ENCODE peak calls at places on chromosome 15, in five cellular contexts. P, R, X, M and L are unnamed samples.

GRCh38 chr15:29111705-29112281 is 157.8 kb downstream of the NSMCE3 start:
- DNase-seq in P (no peak), R (no peak), X (no peak), M (no peak), L (no peak)

GRCh38 chr15:65857718-65858402 is 11.4 kb upstream of the RAB11A start:
- DNase-seq in P (peak), R (no peak), X (no peak), M (no peak), L (no peak)

GRCh38 chr15:93948728-93949127 is 282.6 kb upstream of the MCTP2 start:
- DNase-seq in P (no peak), R (no peak), X (no peak), M (no peak), L (no peak)

GRCh38 chr15:25863067-25863967 is at the start of gene ATP10A:
- DNase-seq in P (peak), R (no peak), X (peak), M (peak), L (no peak)

GRCh38 chr15:90266061-90266431 is 574 bp downstream of the NGRN start:
- DNase-seq in P (peak), R (no peak), X (peak), M (no peak), L (peak)

GRCh38 chr15:89196994-89197393 is 24.4 kb downstream of the RLBP1 start:
- DNase-seq in P (no peak), R (no peak), X (no peak), M (no peak), L (no peak)

GRCh38 chr15:47715856-47716445 is 1.4 kb upstream of the SEMA6D start:
- DNase-seq in P (peak), R (peak), X (no peak), M (no peak), L (no peak)

GRCh38 chr15:82959423-82959822 is 6.9 kb upstream of the HOMER2 start:
- DNase-seq in P (no peak), R (no peak), X (no peak), M (no peak), L (no peak)

GRCh38 chr15:63605816-63606215 is 8.6 kb downstream of the FBXL22 start:
- DNase-seq in P (no peak), R (no peak), X (peak), M (no peak), L (no peak)

GRCh38 chr15:90479656-90480055 is 50.1 kb upstream of the CRTC3 start:
- DNase-seq in P (no peak), R (no peak), X (no peak), M (no peak), L (no peak)

GRCh38 chr15:66907826-66908502 is 157.4 kb upstream of the SMAD3 start:
- DNase-seq in P (peak), R (no peak), X (no peak), M (no peak), L (no peak)

GRCh38 chr15:74763416-74763815 is 14.8 kb downstream of the CYP1A2 start:
- DNase-seq in P (no peak), R (no peak), X (no peak), M (no peak), L (no peak)

GRCh38 chr15:36465304-36465703 is 114.1 kb upstream of the CDIN1 start:
- DNase-seq in P (peak), R (no peak), X (no peak), M (no peak), L (no peak)

GRCh38 chr15:70063992-70064379 is 33.7 kb downstream of the TLE3 start:
- DNase-seq in P (no peak), R (no peak), X (no peak), M (no peak), L (no peak)

GRCh38 chr15:81280696-81281095 is 43.2 kb downstream of the STARD5 start:
- DNase-seq in P (no peak), R (no peak), X (no peak), M (no peak), L (no peak)

GRCh38 chr15:36426696-36427095 is 152.7 kb upstream of the CDIN1 start:
- DNase-seq in P (no peak), R (no peak), X (no peak), M (no peak), L (no peak)